ENCODE peak calls at places on chromosomes 16 and 17, in seven cellular contexts. One of them, this sample, is unnamed.

GRCh38 chr17:55264640-55265298 is at the start of gene HLF:
- DNase-seq in left ventricle myocardium inferior: peak
- DNase-seq in body of pancreas: peak
- DNase-seq in cardiac muscle cell: peak
- DNase-seq in right atrium auricular region: peak
- DNase-seq in neuronal stem cell: peak
- DNase-seq in Caco-2: peak
- DNase-seq in this sample: peak

GRCh38 chr17:82492647-82493516 is 26.6 kb upstream of the FOXK2 start:
- DNase-seq in right atrium auricular region: no peak
- DNase-seq in neuronal stem cell: no peak
- DNase-seq in body of pancreas: no peak
- DNase-seq in cardiac muscle cell: peak
- DNase-seq in left ventricle myocardium inferior: no peak
- DNase-seq in Caco-2: no peak
- DNase-seq in this sample: no peak

GRCh38 chr17:76153640-76154039 is 12.6 kb upstream of the FOXJ1 start:
- DNase-seq in left ventricle myocardium inferior: no peak
- DNase-seq in right atrium auricular region: no peak
- DNase-seq in Caco-2: peak
- DNase-seq in body of pancreas: no peak
- DNase-seq in neuronal stem cell: no peak
- DNase-seq in cardiac muscle cell: peak
- DNase-seq in this sample: no peak

GRCh38 chr17:73308017-73308823 is 3.6 kb downstream of the CDC42EP4 start:
- DNase-seq in body of pancreas: peak
- DNase-seq in cardiac muscle cell: peak
- DNase-seq in left ventricle myocardium inferior: peak
- DNase-seq in neuronal stem cell: no peak
- DNase-seq in Caco-2: peak
- DNase-seq in right atrium auricular region: peak
- DNase-seq in this sample: no peak

GRCh38 chr16:1941924-1942809 is 832 bp downstream of the MSRB1 start:
- DNase-seq in Caco-2: no peak
- DNase-seq in left ventricle myocardium inferior: no peak
- DNase-seq in cardiac muscle cell: peak
- DNase-seq in right atrium auricular region: no peak
- DNase-seq in body of pancreas: peak
- DNase-seq in neuronal stem cell: no peak
- DNase-seq in this sample: no peak

GRCh38 chr17:79047291-79047920 is 23.4 kb downstream of the C1QTNF1 start:
- DNase-seq in cardiac muscle cell: no peak
- DNase-seq in right atrium auricular region: no peak
- DNase-seq in left ventricle myocardium inferior: no peak
- DNase-seq in Caco-2: no peak
- DNase-seq in neuronal stem cell: no peak
- DNase-seq in body of pancreas: no peak
- DNase-seq in this sample: no peak

GRCh38 chr17:70947636-70948565 is 778.6 kb downstream of the KCNJ2 start:
- DNase-seq in body of pancreas: no peak
- DNase-seq in left ventricle myocardium inferior: no peak
- DNase-seq in Caco-2: no peak
- DNase-seq in cardiac muscle cell: no peak
- DNase-seq in neuronal stem cell: no peak
- DNase-seq in right atrium auricular region: no peak
- DNase-seq in this sample: no peak

GRCh38 chr16:58417600-58417999 is 25.3 kb downstream of the GINS3 start:
- DNase-seq in neuronal stem cell: no peak
- DNase-seq in left ventricle myocardium inferior: peak
- DNase-seq in right atrium auricular region: no peak
- DNase-seq in Caco-2: no peak
- DNase-seq in body of pancreas: no peak
- DNase-seq in cardiac muscle cell: no peak
- DNase-seq in this sample: no peak

GRCh38 chr17:67449065-67449464 is 72.0 kb downstream of the PITPNC1 start:
- DNase-seq in body of pancreas: no peak
- DNase-seq in left ventricle myocardium inferior: no peak
- DNase-seq in Caco-2: no peak
- DNase-seq in neuronal stem cell: no peak
- DNase-seq in cardiac muscle cell: peak
- DNase-seq in right atrium auricular region: no peak
- DNase-seq in this sample: no peak

GRCh38 chr17:12851901-12852435 is 62.7 kb downstream of the ARHGAP44 start:
- DNase-seq in right atrium auricular region: no peak
- DNase-seq in cardiac muscle cell: no peak
- DNase-seq in neuronal stem cell: no peak
- DNase-seq in Caco-2: peak
- DNase-seq in left ventricle myocardium inferior: no peak
- DNase-seq in body of pancreas: no peak
- DNase-seq in this sample: no peak

GRCh38 chr17:69175812-69176517 is 34.3 kb upstream of the ABCA6 start:
- DNase-seq in Caco-2: no peak
- DNase-seq in right atrium auricular region: no peak
- DNase-seq in cardiac muscle cell: peak
- DNase-seq in left ventricle myocardium inferior: no peak
- DNase-seq in body of pancreas: peak
- DNase-seq in neuronal stem cell: no peak
- DNase-seq in this sample: no peak

GRCh38 chr17:6365187-6365943 is 69.6 kb downstream of the AIPL1 start:
- DNase-seq in neuronal stem cell: no peak
- DNase-seq in right atrium auricular region: no peak
- DNase-seq in Caco-2: no peak
- DNase-seq in body of pancreas: no peak
- DNase-seq in cardiac muscle cell: peak
- DNase-seq in left ventricle myocardium inferior: no peak
- DNase-seq in this sample: no peak

GRCh38 chr17:653724-654123 is 60.9 kb downstream of the VPS53 start:
- DNase-seq in body of pancreas: no peak
- DNase-seq in left ventricle myocardium inferior: no peak
- DNase-seq in Caco-2: no peak
- DNase-seq in neuronal stem cell: no peak
- DNase-seq in cardiac muscle cell: no peak
- DNase-seq in right atrium auricular region: no peak
- DNase-seq in this sample: no peak

GRCh38 chr16:71352963-71353460 is 5.5 kb upstream of the CALB2 start:
- DNase-seq in body of pancreas: no peak
- DNase-seq in left ventricle myocardium inferior: no peak
- DNase-seq in right atrium auricular region: no peak
- DNase-seq in Caco-2: no peak
- DNase-seq in cardiac muscle cell: no peak
- DNase-seq in neuronal stem cell: no peak
- DNase-seq in this sample: no peak

GRCh38 chr17:5329784-5330557 is 47.9 kb downstream of the RABEP1 start:
- DNase-seq in left ventricle myocardium inferior: no peak
- DNase-seq in neuronal stem cell: no peak
- DNase-seq in Caco-2: no peak
- DNase-seq in body of pancreas: no peak
- DNase-seq in cardiac muscle cell: no peak
- DNase-seq in right atrium auricular region: no peak
- DNase-seq in this sample: peak

GRCh38 chr17:50919321-50920040 is 53.3 kb upstream of the TOB1 start:
- DNase-seq in Caco-2: peak
- DNase-seq in body of pancreas: peak
- DNase-seq in neuronal stem cell: peak
- DNase-seq in left ventricle myocardium inferior: peak
- DNase-seq in right atrium auricular region: peak
- DNase-seq in cardiac muscle cell: peak
- DNase-seq in this sample: peak

GRCh38 chr16:49972280-49972679 is 52.7 kb upstream of the CNEP1R1 start:
- DNase-seq in body of pancreas: no peak
- DNase-seq in neuronal stem cell: no peak
- DNase-seq in right atrium auricular region: no peak
- DNase-seq in Caco-2: no peak
- DNase-seq in cardiac muscle cell: no peak
- DNase-seq in left ventricle myocardium inferior: no peak
- DNase-seq in this sample: no peak

GRCh38 chr16:31455601-31456314 is 3.5 kb upstream of the ARMC5 start:
- DNase-seq in right atrium auricular region: no peak
- DNase-seq in body of pancreas: no peak
- DNase-seq in left ventricle myocardium inferior: no peak
- DNase-seq in Caco-2: no peak
- DNase-seq in cardiac muscle cell: peak
- DNase-seq in neuronal stem cell: no peak
- DNase-seq in this sample: no peak

DNA sequence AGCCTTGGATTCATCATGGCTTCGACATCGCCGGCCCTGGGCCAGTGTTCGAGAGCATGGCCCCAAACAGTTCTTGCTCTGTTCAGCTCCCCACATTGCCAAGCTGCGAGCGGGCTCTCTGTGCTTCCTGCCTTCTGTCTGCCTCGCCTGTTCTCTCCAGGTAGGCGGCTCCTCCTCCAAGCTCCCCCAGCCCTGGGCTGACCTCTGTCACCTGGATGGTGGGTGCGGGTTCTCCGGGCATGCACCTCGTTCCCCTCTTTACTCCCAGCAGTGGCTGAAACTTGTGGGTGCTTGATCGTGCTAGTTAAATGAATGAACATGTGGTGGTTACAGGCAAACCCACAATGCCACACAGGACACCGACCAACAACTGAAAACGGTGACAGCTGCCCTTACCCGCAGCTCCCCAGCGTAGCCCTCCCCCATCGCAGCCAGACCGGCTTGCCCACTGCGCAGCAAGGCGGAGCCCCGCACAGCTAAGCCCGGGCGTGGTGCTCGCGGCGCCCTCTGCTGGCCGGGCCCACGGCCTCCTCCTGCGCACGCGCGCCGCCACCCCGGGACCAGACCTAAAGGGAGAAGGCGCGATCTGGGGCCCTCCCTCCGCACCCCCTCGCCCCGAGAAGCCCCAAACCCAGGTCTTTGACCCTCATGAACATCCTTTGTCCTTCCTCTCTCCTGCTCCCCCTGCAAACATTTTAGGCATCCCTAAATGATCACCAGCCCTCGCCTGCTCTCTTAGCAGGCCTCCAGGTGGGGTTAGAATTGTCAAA is 22.9 kb upstream of the EIF1 start:
- DNase-seq in right atrium auricular region: peak
- DNase-seq in neuronal stem cell: peak
- DNase-seq in cardiac muscle cell: peak
- DNase-seq in left ventricle myocardium inferior: peak
- DNase-seq in body of pancreas: peak
- DNase-seq in Caco-2: peak
- DNase-seq in this sample: peak
- H3K4me3 ChIP-seq in right atrium auricular region: peak
- H3K4me3 ChIP-seq in neuronal stem cell: peak
- H3K4me3 ChIP-seq in cardiac muscle cell: no peak
- H3K4me3 ChIP-seq in left ventricle myocardium inferior: peak
- H3K4me3 ChIP-seq in body of pancreas: no peak
- H3K4me3 ChIP-seq in Caco-2: peak
- H3K4me3 ChIP-seq in this sample: peak

GRCh38 chr16:4316103-4316731 is 350 bp downstream of the GLIS2 start:
- DNase-seq in left ventricle myocardium inferior: no peak
- DNase-seq in neuronal stem cell: no peak
- DNase-seq in Caco-2: peak
- DNase-seq in cardiac muscle cell: peak
- DNase-seq in right atrium auricular region: no peak
- DNase-seq in body of pancreas: no peak
- DNase-seq in this sample: no peak

GRCh38 chr16:4313563-4314531 is 2.0 kb upstream of the GLIS2 start:
- DNase-seq in Caco-2: peak
- DNase-seq in body of pancreas: peak
- DNase-seq in cardiac muscle cell: peak
- DNase-seq in right atrium auricular region: no peak
- DNase-seq in left ventricle myocardium inferior: no peak
- DNase-seq in neuronal stem cell: no peak
- DNase-seq in this sample: no peak

GRCh38 chr16:4316732-4317461 is 1.0 kb downstream of the GLIS2 start:
- DNase-seq in left ventricle myocardium inferior: peak
- DNase-seq in cardiac muscle cell: no peak
- DNase-seq in neuronal stem cell: no peak
- DNase-seq in Caco-2: no peak
- DNase-seq in right atrium auricular region: no peak
- DNase-seq in body of pancreas: peak
- DNase-seq in this sample: no peak

GRCh38 chr16:4315185-4316102 is at the start of gene GLIS2:
- DNase-seq in body of pancreas: peak
- DNase-seq in neuronal stem cell: peak
- DNase-seq in cardiac muscle cell: peak
- DNase-seq in Caco-2: peak
- DNase-seq in left ventricle myocardium inferior: peak
- DNase-seq in right atrium auricular region: no peak
- DNase-seq in this sample: no peak

GRCh38 chr16:4314532-4315184 is 1.2 kb upstream of the GLIS2 start:
- DNase-seq in right atrium auricular region: no peak
- DNase-seq in neuronal stem cell: no peak
- DNase-seq in Caco-2: peak
- DNase-seq in left ventricle myocardium inferior: no peak
- DNase-seq in body of pancreas: no peak
- DNase-seq in cardiac muscle cell: peak
- DNase-seq in this sample: no peak
- H3K4me3 ChIP-seq in right atrium auricular region: peak
- H3K4me3 ChIP-seq in neuronal stem cell: peak
- H3K4me3 ChIP-seq in Caco-2: peak
- H3K4me3 ChIP-seq in left ventricle myocardium inferior: peak
- H3K4me3 ChIP-seq in body of pancreas: no peak
- H3K4me3 ChIP-seq in cardiac muscle cell: peak
- H3K4me3 ChIP-seq in this sample: no peak

DNA sequence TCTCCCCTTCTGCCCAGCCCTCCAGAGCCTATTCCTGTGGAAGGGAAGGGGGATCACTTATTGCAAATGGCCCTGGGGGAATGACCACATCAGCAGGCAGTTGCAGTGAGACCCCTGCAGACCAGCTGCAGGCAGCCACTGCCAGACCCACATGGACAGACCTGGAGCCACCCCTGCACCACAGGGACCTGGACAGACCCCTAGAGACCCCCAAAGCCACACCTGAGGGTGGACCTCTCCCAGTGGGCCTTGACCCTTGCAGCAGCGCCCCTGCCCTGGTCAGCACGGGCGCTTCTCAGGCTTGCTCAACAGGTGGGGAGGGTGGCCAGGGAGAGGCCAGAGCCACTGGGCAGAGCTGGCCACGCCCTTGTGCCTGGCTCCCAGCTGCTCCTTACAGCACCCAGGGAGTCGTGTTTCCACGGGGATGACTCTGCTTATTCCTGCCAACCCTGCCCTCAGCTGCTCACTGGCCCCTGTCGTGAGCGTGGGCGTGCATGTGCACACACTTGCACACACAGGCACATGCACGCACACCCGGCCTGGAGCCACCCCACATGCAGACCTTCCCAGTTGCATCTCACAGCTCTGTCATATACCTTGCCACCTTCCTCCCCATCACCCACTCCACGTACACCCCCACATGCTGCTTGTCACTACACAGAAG is 1.3 kb upstream of the SCN4A start:
- DNase-seq in Caco-2: no peak
- DNase-seq in cardiac muscle cell: no peak
- DNase-seq in neuronal stem cell: no peak
- DNase-seq in left ventricle myocardium inferior: no peak
- DNase-seq in right atrium auricular region: no peak
- DNase-seq in body of pancreas: no peak
- DNase-seq in this sample: no peak
- H3K4me3 ChIP-seq in Caco-2: no peak
- H3K4me3 ChIP-seq in cardiac muscle cell: no peak
- H3K4me3 ChIP-seq in neuronal stem cell: peak
- H3K4me3 ChIP-seq in left ventricle myocardium inferior: no peak
- H3K4me3 ChIP-seq in right atrium auricular region: no peak
- H3K4me3 ChIP-seq in body of pancreas: no peak
- H3K4me3 ChIP-seq in this sample: no peak

DNA sequence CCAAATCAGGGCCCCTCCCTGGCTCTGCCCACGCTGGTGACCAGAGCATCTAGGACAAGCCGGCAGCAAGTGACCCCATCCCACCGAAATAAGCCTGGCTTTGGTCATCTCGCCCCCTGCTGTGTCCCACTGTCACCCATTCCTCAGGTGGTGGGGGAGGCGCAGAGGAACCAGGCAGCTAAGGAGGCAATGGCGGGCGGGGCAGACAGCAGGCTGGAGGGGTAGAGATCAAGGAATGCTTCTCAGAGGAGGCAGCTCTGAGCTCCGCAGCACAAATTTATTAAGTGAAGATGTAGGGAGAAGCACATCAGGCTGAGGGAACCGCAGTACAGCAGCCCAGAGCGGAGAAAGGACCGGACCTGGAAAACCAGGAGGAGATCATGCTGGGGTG is 7.5 kb upstream of the KREMEN2 start:
- DNase-seq in body of pancreas: no peak
- DNase-seq in left ventricle myocardium inferior: no peak
- DNase-seq in right atrium auricular region: no peak
- DNase-seq in Caco-2: no peak
- DNase-seq in neuronal stem cell: no peak
- DNase-seq in cardiac muscle cell: no peak
- DNase-seq in this sample: no peak
- H3K4me3 ChIP-seq in body of pancreas: no peak
- H3K4me3 ChIP-seq in left ventricle myocardium inferior: no peak
- H3K4me3 ChIP-seq in right atrium auricular region: no peak
- H3K4me3 ChIP-seq in Caco-2: no peak
- H3K4me3 ChIP-seq in neuronal stem cell: no peak
- H3K4me3 ChIP-seq in cardiac muscle cell: no peak
- H3K4me3 ChIP-seq in this sample: no peak

This sample was measured in Jurkat, Clone E6-1.